ENCODE peak calls at places on chromosomes 13 and 19, in ten cellular contexts. M, D, Y, R, B, K, X, U, L and J are unnamed samples.

GRCh38 chr13:39148513-39148961 is 110.3 kb downstream of the NHLRC3 start:
- DNase-seq in M (peak), D (no peak), Y (no peak), R (no peak), B (peak), K (no peak), X (no peak), U (no peak), L (no peak), J (no peak)

GRCh38 chr19:45234089-45234869 is 10.9 kb downstream of the EXOC3L2 start:
- DNase-seq in M (no peak), D (no peak), Y (no peak), R (peak), B (no peak), K (no peak), X (no peak), U (no peak), L (no peak), J (no peak)

GRCh38 chr19:29623726-29624488 is 17.8 kb downstream of the POP4 start:
- DNase-seq in M (no peak), D (no peak), Y (no peak), R (no peak), B (no peak), K (peak), X (no peak), U (no peak), L (no peak), J (no peak)

GRCh38 chr13:112210401-112210800 is 143.5 kb downstream of the SOX1 start:
- DNase-seq in M (no peak), D (no peak), Y (no peak), R (no peak), B (no peak), K (no peak), X (no peak), U (no peak), L (no peak), J (no peak)

GRCh38 chr19:17874423-17875135 is 2.8 kb downstream of the SLC5A5 start:
- DNase-seq in M (no peak), D (no peak), Y (no peak), R (no peak), B (no peak), K (no peak), X (no peak), U (no peak), L (no peak), J (no peak)

GRCh38 chr19:19539738-19540703 is 2.0 kb downstream of the CILP2 start:
- DNase-seq in M (no peak), D (peak), Y (no peak), R (no peak), B (peak), K (no peak), X (no peak), U (peak), L (peak), J (peak)

GRCh38 chr19:55537741-55538111 is 793 bp upstream of the SBK2 start:
- DNase-seq in M (no peak), D (no peak), Y (no peak), R (no peak), B (no peak), K (no peak), X (no peak), U (no peak), L (no peak), J (no peak)

GRCh38 chr19:30226464-30227070 is 145.6 kb upstream of the ZNF536 start:
- DNase-seq in M (no peak), D (no peak), Y (no peak), R (no peak), B (no peak), K (no peak), X (no peak), U (no peak), L (no peak), J (peak)

GRCh38 chr19:58572818-58573657 is at the start of gene MZF1:
- DNase-seq in M (peak), D (peak), Y (peak), R (peak), B (no peak), K (no peak), X (peak), U (peak), L (peak), J (peak)

GRCh38 chr13:110836600-110836903 is 78.3 kb downstream of the ANKRD10 start:
- DNase-seq in M (no peak), D (no peak), Y (no peak), R (no peak), B (no peak), K (no peak), X (no peak), U (no peak), L (no peak), J (no peak)

GRCh38 chr13:27644302-27644701 is 22.6 kb downstream of the POLR1D start:
- DNase-seq in M (no peak), D (no peak), Y (no peak), R (no peak), B (no peak), K (no peak), X (no peak), U (no peak), L (no peak), J (no peak)

GRCh38 chr13:30832845-30833332 is 73.2 kb upstream of the MEDAG start:
- DNase-seq in M (peak), D (no peak), Y (peak), R (peak), B (peak), K (no peak), X (no peak), U (no peak), L (no peak), J (peak)